ENCODE peak calls at places on chromosomes 12 and 14, in four cellular contexts. D, K, T and S are unnamed samples.

GRCh38 chr12:50052544-50052943 is 4.9 kb upstream of the ASIC1 start:
- DNase-seq in K (no peak), D (no peak), T (no peak), S (no peak)

GRCh38 chr12:76719642-76720041 is 44.3 kb upstream of the ZDHHC17 start:
- DNase-seq in D (no peak), T (no peak), K (no peak), S (no peak)

GRCh38 chr14:60648169-60648933 is 926 bp downstream of the SIX1 start:
- DNase-seq in D (peak), K (peak), T (peak), S (no peak)

GRCh38 chr14:55580401-55581010 is 499 bp downstream of the KTN1 start:
- DNase-seq in T (peak), K (no peak), D (no peak), S (peak)

GRCh38 chr14:70254476-70254961 is 65.8 kb upstream of the SLC8A3 start:
- DNase-seq in D (peak), T (peak), K (peak), S (peak)

GRCh38 chr12:9032202-9032964 is 43.0 kb downstream of the KLRG1 start:
- DNase-seq in D (no peak), K (no peak), T (no peak), S (no peak)

GRCh38 chr14:61178226-61179060 is 102.7 kb downstream of the TMEM30B start:
- DNase-seq in T (no peak), K (peak), D (peak), S (peak)

GRCh38 chr12:54592316-54592715 is 3.9 kb upstream of the PPP1R1A start:
- DNase-seq in T (no peak), D (peak), K (no peak), S (no peak)

GRCh38 chr14:103121161-103121845 is 2.0 kb upstream of the TNFAIP2 start:
- DNase-seq in K (no peak), T (peak), D (no peak), S (peak)

GRCh38 chr12:3453947-3454675 is 36.9 kb upstream of the PRMT8 start:
- DNase-seq in T (peak), D (peak), K (no peak), S (no peak)

GRCh38 chr12:49784756-49785409 is 43.3 kb downstream of the NCKAP5L start:
- DNase-seq in T (no peak), D (peak), K (no peak), S (peak)

GRCh38 chr12:120598674-120599463 is 17.7 kb upstream of the POP5 start:
- DNase-seq in K (peak), T (no peak), D (peak), S (peak)

GRCh38 chr12:45668641-45669040 is 60.9 kb upstream of the ARID2 start:
- DNase-seq in K (peak), D (no peak), T (no peak), S (no peak)

GRCh38 chr12:21527451-21528180 is 1.5 kb downstream of the SPX start:
- DNase-seq in K (peak), T (peak), D (peak), S (peak)

GRCh38 chr12:110028323-110028722 is 20.0 kb downstream of the C12orf76 start:
- DNase-seq in K (peak), T (no peak), D (no peak), S (no peak)

GRCh38 chr14:22838631-22839041 is 2.3 kb downstream of the MMP14 start:
- DNase-seq in K (peak), T (no peak), D (peak), S (peak)

GRCh38 chr14:93926209-93926872 is 803 bp upstream of the FAM181A start:
- DNase-seq in T (no peak), K (no peak), D (no peak), S (no peak)

GRCh38 chr12:1907652-1908611 is 10.5 kb downstream of the CACNA2D4 start:
- DNase-seq in D (no peak), K (no peak), T (peak), S (no peak)

GRCh38 chr12:76236640-76237039 is 111.6 kb downstream of the BBS10 start:
- DNase-seq in K (no peak), D (peak), T (no peak), S (peak)

GRCh38 chr12:65603428-65604351 is 220.6 kb upstream of the HMGA2 start:
- DNase-seq in T (no peak), K (peak), D (peak), S (peak)

GRCh38 chr14:90502760-90503159 is 105.9 kb downstream of the CALM1 start:
- DNase-seq in D (no peak), T (no peak), K (no peak), S (no peak)

GRCh38 chr14:88554458-88555286 is at the start of gene PTPN21:
- DNase-seq in D (peak), T (peak), K (peak), S (peak)

GRCh38 chr14:59582161-59582560 is 5.5 kb upstream of the CCDC175 start:
- DNase-seq in K (no peak), T (no peak), D (no peak), S (peak)

GRCh38 chr14:91363776-91364523 is 53.7 kb downstream of the CCDC88C start:
- DNase-seq in K (no peak), D (no peak), T (no peak), S (no peak)

GRCh38 chr12:118061876-118062791 is 1.2 kb upstream of the WSB2 start:
- DNase-seq in K (peak), T (peak), D (peak), S (peak)
- H2BK15ac ChIP-seq in K (no peak), T (no peak), D (peak), S (no peak)

GRCh38 chr12:12029653-12030052 is 41.1 kb upstream of the BCL2L14 start:
- DNase-seq in K (no peak), D (no peak), T (no peak), S (no peak)

GRCh38 chr12:12033589-12034223 is 37.0 kb upstream of the BCL2L14 start:
- DNase-seq in T (no peak), D (no peak), K (no peak), S (no peak)

GRCh38 chr12:12032771-12033588 is 37.8 kb upstream of the BCL2L14 start:
- DNase-seq in T (peak), K (peak), D (peak), S (peak)

GRCh38 chr12:12034344-12034743 is 36.4 kb upstream of the BCL2L14 start:
- DNase-seq in K (no peak), D (no peak), T (no peak), S (no peak)

DNA sequence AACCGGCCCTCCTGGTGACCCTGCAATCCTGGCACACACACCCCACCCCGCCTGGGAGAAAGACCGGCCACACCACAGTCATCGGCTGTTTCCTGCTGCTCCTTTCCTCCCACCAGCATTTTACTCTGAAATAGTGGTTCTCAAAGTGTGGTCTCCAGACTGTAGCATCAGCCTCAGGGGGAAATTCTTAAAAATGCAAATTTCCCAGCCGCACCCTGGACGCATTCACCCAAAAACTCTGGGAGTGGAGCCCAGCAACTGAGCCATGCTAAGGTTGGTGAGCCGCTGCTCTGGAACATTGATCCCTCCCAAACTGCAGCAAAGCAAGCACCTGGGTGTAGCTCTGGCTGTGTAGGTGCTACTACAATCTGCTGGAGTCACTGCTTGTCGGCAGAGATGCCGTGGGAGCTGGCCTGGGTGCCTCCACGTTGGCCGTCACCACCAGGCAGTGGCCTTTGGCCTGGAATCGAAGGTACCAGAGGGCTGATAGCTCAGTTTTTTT is 38.4 kb upstream of the BCL2L14 start:
- DNase-seq in D (no peak), T (no peak), K (no peak), S (no peak)
- H2BK15ac ChIP-seq in D (no peak), T (no peak), K (no peak), S (no peak)

GRCh38 chr14:32265584-32265983 is 62.5 kb upstream of the RNU6-8 start:
- DNase-seq in K (no peak), D (no peak), T (no peak), S (no peak)
- H2BK15ac ChIP-seq in K (no peak), D (no peak), T (no peak), S (no peak)

GRCh38 chr12:114901316-114901715 is 217.3 kb upstream of the TBX3 start:
- DNase-seq in T (no peak), D (no peak), K (peak), S (no peak)

GRCh38 chr12:114902665-114903393 is 218.9 kb upstream of the TBX3 start:
- DNase-seq in K (no peak), D (peak), T (no peak), S (peak)

GRCh38 chr12:114895081-114895480 is 211.1 kb upstream of the TBX3 start:
- DNase-seq in T (no peak), K (no peak), D (no peak), S (peak)

GRCh38 chr12:114895822-114896221 is 211.8 kb upstream of the TBX3 start:
- DNase-seq in D (peak), K (peak), T (no peak), S (peak)

GRCh38 chr12:114898159-114898558 is 214.2 kb upstream of the TBX3 start:
- DNase-seq in K (no peak), D (no peak), T (no peak), S (no peak)
- H2BK15ac ChIP-seq in K (no peak), D (no peak), T (no peak), S (no peak)

GRCh38 chr14:101520621-101521305 is 40.5 kb upstream of the DIO3 start:
- DNase-seq in D (no peak), K (no peak), T (no peak), S (no peak)

GRCh38 chr14:101521306-101521935 is 39.9 kb upstream of the DIO3 start:
- DNase-seq in D (no peak), K (no peak), T (no peak), S (no peak)

GRCh38 chr14:101518611-101519048 is 42.7 kb upstream of the DIO3 start:
- DNase-seq in T (no peak), D (no peak), K (no peak), S (no peak)

GRCh38 chr14:101519090-101519489 is 42.2 kb upstream of the DIO3 start:
- DNase-seq in T (no peak), D (no peak), K (no peak), S (no peak)

DNA sequence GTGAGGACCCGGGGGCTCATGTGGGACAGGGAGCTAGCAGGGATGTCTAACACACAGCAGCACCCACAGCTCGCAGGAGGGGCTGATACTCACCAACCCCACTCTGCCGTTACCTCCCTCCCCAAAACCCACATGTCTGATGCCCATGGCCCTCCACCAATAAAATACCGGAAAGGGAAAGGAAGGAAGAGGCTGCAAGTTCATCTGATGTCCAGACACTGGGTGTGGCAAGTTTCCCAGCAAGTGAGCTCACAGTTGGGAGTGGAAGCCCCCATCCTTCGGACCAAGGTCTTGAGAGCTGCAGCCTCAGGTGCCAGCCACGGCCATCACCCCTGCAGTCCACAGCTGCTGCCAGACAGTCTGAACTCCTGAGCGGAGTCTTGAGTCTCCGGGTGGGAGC is 39.3 kb upstream of the DIO3 start:
- DNase-seq in D (no peak), T (no peak), K (no peak), S (no peak)
- H2BK15ac ChIP-seq in D (no peak), T (no peak), K (no peak), S (no peak)